ENCODE peak calls at places on chromosomes 7 and 10, in nine cellular contexts. One of them, this sample, is unnamed.

GRCh38 chr10:23099816-23100215 is 4.4 kb downstream of the MSRB2 start:
- DNase-seq in MCF 10A: peak; percentile 3
- DNase-seq in K562: no peak
- DNase-seq in AG10803: no peak
- DNase-seq in fibroblast of the aortic adventitia: peak; percentile 2
- DNase-seq in Peyer's patch: no peak
- DNase-seq in ovary: no peak
- DNase-seq in A549: no peak
- DNase-seq in cardiac fibroblast: no peak
- DNase-seq in this sample: no peak

GRCh38 chr10:96337106-96337505 is 21.7 kb downstream of the OPALIN start:
- DNase-seq in ovary: no peak
- DNase-seq in MCF 10A: no peak
- DNase-seq in A549: no peak
- DNase-seq in Peyer's patch: no peak
- DNase-seq in fibroblast of the aortic adventitia: no peak
- DNase-seq in cardiac fibroblast: no peak
- DNase-seq in K562: peak; percentile 9
- DNase-seq in AG10803: no peak
- DNase-seq in this sample: no peak

GRCh38 chr7:12178317-12178716 is 32.8 kb upstream of the TMEM106B start:
- DNase-seq in fibroblast of the aortic adventitia: no peak
- DNase-seq in MCF 10A: no peak
- DNase-seq in Peyer's patch: no peak
- DNase-seq in A549: no peak
- DNase-seq in AG10803: no peak
- DNase-seq in K562: no peak
- DNase-seq in ovary: no peak
- DNase-seq in cardiac fibroblast: no peak
- DNase-seq in this sample: no peak

GRCh38 chr10:11020026-11020820 is 2.6 kb downstream of the CELF2 start:
- DNase-seq in A549: no peak
- DNase-seq in cardiac fibroblast: no peak
- DNase-seq in ovary: no peak
- DNase-seq in K562: no peak
- DNase-seq in Peyer's patch: no peak
- DNase-seq in MCF 10A: no peak
- DNase-seq in AG10803: no peak
- DNase-seq in fibroblast of the aortic adventitia: no peak
- DNase-seq in this sample: no peak

GRCh38 chr10:46268076-46268881 is 18.5 kb upstream of the ANTXRL start:
- DNase-seq in K562: no peak
- DNase-seq in A549: no peak
- DNase-seq in AG10803: no peak
- DNase-seq in Peyer's patch: no peak
- DNase-seq in cardiac fibroblast: no peak
- DNase-seq in ovary: no peak
- DNase-seq in fibroblast of the aortic adventitia: no peak
- DNase-seq in MCF 10A: no peak
- DNase-seq in this sample: peak; percentile 70

GRCh38 chr7:78714302-78714857 is 739.1 kb downstream of the MAGI2 start:
- DNase-seq in Peyer's patch: no peak
- DNase-seq in K562: no peak
- DNase-seq in MCF 10A: no peak
- DNase-seq in cardiac fibroblast: no peak
- DNase-seq in ovary: no peak
- DNase-seq in fibroblast of the aortic adventitia: no peak
- DNase-seq in AG10803: no peak
- DNase-seq in A549: no peak
- DNase-seq in this sample: no peak

GRCh38 chr10:51617576-51618298 is 81.7 kb downstream of the CSTF2T start:
- DNase-seq in cardiac fibroblast: no peak
- DNase-seq in fibroblast of the aortic adventitia: no peak
- DNase-seq in A549: no peak
- DNase-seq in ovary: no peak
- DNase-seq in Peyer's patch: no peak
- DNase-seq in K562: no peak
- DNase-seq in AG10803: no peak
- DNase-seq in MCF 10A: no peak
- DNase-seq in this sample: no peak

GRCh38 chr7:17631061-17631460 is 309.2 kb downstream of the SNX13 start:
- DNase-seq in MCF 10A: no peak
- DNase-seq in K562: no peak
- DNase-seq in Peyer's patch: no peak
- DNase-seq in fibroblast of the aortic adventitia: no peak
- DNase-seq in AG10803: no peak
- DNase-seq in cardiac fibroblast: no peak
- DNase-seq in A549: no peak
- DNase-seq in ovary: no peak
- DNase-seq in this sample: no peak

GRCh38 chr7:129122751-129123516 is 21.6 kb upstream of the TSPAN33 start:
- DNase-seq in MCF 10A: peak; percentile 17
- DNase-seq in Peyer's patch: no peak
- DNase-seq in ovary: no peak
- DNase-seq in K562: no peak
- DNase-seq in AG10803: no peak
- DNase-seq in A549: no peak
- DNase-seq in cardiac fibroblast: peak; percentile 26
- DNase-seq in fibroblast of the aortic adventitia: no peak
- DNase-seq in this sample: no peak

GRCh38 chr10:97060441-97061084 is 125.2 kb downstream of the SLIT1 start:
- DNase-seq in MCF 10A: no peak
- DNase-seq in AG10803: no peak
- DNase-seq in cardiac fibroblast: no peak
- DNase-seq in fibroblast of the aortic adventitia: no peak
- DNase-seq in ovary: no peak
- DNase-seq in A549: no peak
- DNase-seq in K562: no peak
- DNase-seq in Peyer's patch: no peak
- DNase-seq in this sample: no peak

GRCh38 chr7:155974186-155974897 is 162.1 kb upstream of the SHH start:
- DNase-seq in AG10803: no peak
- DNase-seq in K562: no peak
- DNase-seq in MCF 10A: no peak
- DNase-seq in Peyer's patch: peak; percentile 38
- DNase-seq in ovary: no peak
- DNase-seq in fibroblast of the aortic adventitia: no peak
- DNase-seq in A549: no peak
- DNase-seq in cardiac fibroblast: no peak
- DNase-seq in this sample: peak; percentile 32

GRCh38 chr10:93147281-93147680 is 73.6 kb downstream of the CYP26A1 start:
- DNase-seq in ovary: no peak
- DNase-seq in cardiac fibroblast: no peak
- DNase-seq in Peyer's patch: no peak
- DNase-seq in AG10803: no peak
- DNase-seq in MCF 10A: no peak
- DNase-seq in fibroblast of the aortic adventitia: no peak
- DNase-seq in A549: no peak
- DNase-seq in K562: no peak
- DNase-seq in this sample: no peak

GRCh38 chr10:11685787-11686218 is 56.4 kb upstream of the ECHDC3 start:
- DNase-seq in A549: no peak
- DNase-seq in fibroblast of the aortic adventitia: no peak
- DNase-seq in K562: peak; percentile 87
- DNase-seq in AG10803: peak; percentile 9
- DNase-seq in MCF 10A: peak; percentile 58
- DNase-seq in Peyer's patch: peak; percentile 61
- DNase-seq in ovary: peak; percentile 86
- DNase-seq in cardiac fibroblast: peak; percentile 60
- DNase-seq in this sample: no peak

GRCh38 chr10:91901784-91902677 is 7.3 kb downstream of the FGFBP3 start:
- DNase-seq in K562: peak; percentile 33
- DNase-seq in fibroblast of the aortic adventitia: peak; percentile 91
- DNase-seq in ovary: no peak
- DNase-seq in MCF 10A: peak; percentile 93
- DNase-seq in cardiac fibroblast: peak; percentile 93
- DNase-seq in A549: peak; percentile 45
- DNase-seq in AG10803: peak; percentile 81
- DNase-seq in Peyer's patch: no peak
- DNase-seq in this sample: no peak

GRCh38 chr7:50353894-50354595 is 49.5 kb downstream of the IKZF1 start:
- DNase-seq in ovary: no peak
- DNase-seq in AG10803: no peak
- DNase-seq in fibroblast of the aortic adventitia: no peak
- DNase-seq in cardiac fibroblast: no peak
- DNase-seq in MCF 10A: no peak
- DNase-seq in Peyer's patch: no peak
- DNase-seq in K562: no peak
- DNase-seq in A549: no peak
- DNase-seq in this sample: no peak

GRCh38 chr10:97891497-97892167 is 42.0 kb downstream of the GOLGA7B start:
- DNase-seq in ovary: no peak
- DNase-seq in MCF 10A: no peak
- DNase-seq in cardiac fibroblast: no peak
- DNase-seq in Peyer's patch: peak; percentile 36
- DNase-seq in K562: peak; percentile 33
- DNase-seq in AG10803: no peak
- DNase-seq in fibroblast of the aortic adventitia: no peak
- DNase-seq in A549: no peak
- DNase-seq in this sample: no peak

GRCh38 chr10:34731885-34732701 is 83.0 kb downstream of the PARD3 start:
- DNase-seq in K562: no peak
- DNase-seq in A549: no peak
- DNase-seq in MCF 10A: peak; percentile 87
- DNase-seq in AG10803: peak; percentile 57
- DNase-seq in fibroblast of the aortic adventitia: peak; percentile 89
- DNase-seq in cardiac fibroblast: peak; percentile 66
- DNase-seq in ovary: no peak
- DNase-seq in Peyer's patch: no peak
- DNase-seq in this sample: no peak

GRCh38 chr10:119198438-119198837 is 8.9 kb upstream of the GRK5 start:
- DNase-seq in Peyer's patch: no peak
- DNase-seq in ovary: no peak
- DNase-seq in fibroblast of the aortic adventitia: no peak
- DNase-seq in A549: peak; percentile 28
- DNase-seq in cardiac fibroblast: peak; percentile 39
- DNase-seq in MCF 10A: peak; percentile 47
- DNase-seq in K562: peak; percentile 39
- DNase-seq in AG10803: no peak
- DNase-seq in this sample: no peak
- TF ChIP-seq CTCF in Peyer's patch: peak; percentile 27
- TF ChIP-seq CTCF in ovary: no peak
- TF ChIP-seq CTCF in fibroblast of the aortic adventitia: peak; percentile 55
- TF ChIP-seq CTCF in A549: peak; percentile 55
- TF ChIP-seq CTCF in cardiac fibroblast: peak; percentile 48
- TF ChIP-seq CTCF in MCF 10A: no peak
- TF ChIP-seq CTCF in K562: peak; percentile 66
- TF ChIP-seq CTCF in AG10803: peak; percentile 52
- TF ChIP-seq CTCF in this sample: no peak

GRCh38 chr10:19719320-19719719 is 96.9 kb upstream of the PLXDC2 start:
- DNase-seq in fibroblast of the aortic adventitia: peak; percentile 71
- DNase-seq in cardiac fibroblast: peak; percentile 76
- DNase-seq in MCF 10A: no peak
- DNase-seq in ovary: no peak
- DNase-seq in Peyer's patch: no peak
- DNase-seq in A549: no peak
- DNase-seq in AG10803: peak; percentile 88
- DNase-seq in K562: no peak
- DNase-seq in this sample: no peak

GRCh38 chr10:19710600-19710999 is 105.6 kb upstream of the PLXDC2 start:
- DNase-seq in K562: no peak
- DNase-seq in A549: no peak
- DNase-seq in cardiac fibroblast: no peak
- DNase-seq in fibroblast of the aortic adventitia: no peak
- DNase-seq in AG10803: no peak
- DNase-seq in MCF 10A: no peak
- DNase-seq in ovary: no peak
- DNase-seq in Peyer's patch: no peak
- DNase-seq in this sample: no peak

DNA sequence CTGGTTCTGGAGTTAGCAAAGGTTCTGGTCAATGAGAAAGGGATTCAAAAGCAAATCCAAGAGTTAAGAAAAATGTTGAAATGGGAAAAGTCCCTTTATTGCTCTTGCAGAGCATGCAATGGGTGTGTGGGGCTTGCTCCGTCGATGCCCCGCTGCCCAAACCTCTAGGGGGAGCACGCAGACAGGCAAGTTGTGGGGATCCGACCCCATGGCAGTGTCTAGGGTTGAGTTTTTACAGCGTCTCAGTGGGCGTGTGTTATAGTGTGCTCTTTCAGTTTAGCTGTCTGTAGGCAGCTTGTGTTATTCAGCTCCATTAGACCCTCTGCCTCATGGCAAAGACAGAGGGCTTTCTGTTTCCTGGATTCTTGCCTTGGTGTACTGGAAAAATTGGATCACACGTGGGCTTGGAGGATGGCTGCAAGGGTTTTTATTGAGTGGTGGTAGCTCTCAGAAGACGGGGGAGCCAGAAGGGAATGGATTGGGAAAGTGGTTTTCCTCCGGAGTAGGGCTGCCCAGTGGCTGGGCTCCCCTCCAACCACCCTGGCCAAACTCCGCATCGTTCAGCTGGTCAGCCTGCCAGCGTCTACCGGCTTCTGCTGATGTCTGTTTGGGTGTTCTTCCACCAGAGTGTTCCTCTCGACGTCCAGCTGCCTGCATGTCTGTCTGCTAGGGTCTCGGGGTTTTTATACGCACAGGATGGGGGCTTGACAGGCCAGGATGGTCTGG is 102.3 kb upstream of the PLXDC2 start:
- DNase-seq in ovary: no peak
- DNase-seq in fibroblast of the aortic adventitia: no peak
- DNase-seq in AG10803: no peak
- DNase-seq in K562: no peak
- DNase-seq in MCF 10A: no peak
- DNase-seq in A549: no peak
- DNase-seq in cardiac fibroblast: peak; percentile 11
- DNase-seq in Peyer's patch: no peak
- DNase-seq in this sample: no peak
- TF ChIP-seq CTCF in ovary: no peak
- TF ChIP-seq CTCF in fibroblast of the aortic adventitia: no peak
- TF ChIP-seq CTCF in AG10803: no peak
- TF ChIP-seq CTCF in K562: peak; percentile 6
- TF ChIP-seq CTCF in MCF 10A: no peak
- TF ChIP-seq CTCF in A549: no peak
- TF ChIP-seq CTCF in cardiac fibroblast: no peak
- TF ChIP-seq CTCF in Peyer's patch: no peak
- TF ChIP-seq CTCF in this sample: no peak

GRCh38 chr10:119602241-119603095 is 5.7 kb upstream of the TIAL1 start:
- DNase-seq in A549: peak; percentile 21
- DNase-seq in cardiac fibroblast: peak; percentile 32
- DNase-seq in MCF 10A: peak; percentile 56
- DNase-seq in AG10803: peak; percentile 15
- DNase-seq in ovary: no peak
- DNase-seq in fibroblast of the aortic adventitia: peak; percentile 37
- DNase-seq in K562: peak; percentile 46
- DNase-seq in Peyer's patch: no peak
- DNase-seq in this sample: no peak
- TF ChIP-seq CTCF in A549: peak; percentile 37
- TF ChIP-seq CTCF in cardiac fibroblast: peak; percentile 76
- TF ChIP-seq CTCF in MCF 10A: peak; percentile 33
- TF ChIP-seq CTCF in AG10803: peak; percentile 64
- TF ChIP-seq CTCF in ovary: no peak
- TF ChIP-seq CTCF in fibroblast of the aortic adventitia: peak; percentile 65
- TF ChIP-seq CTCF in K562: peak; percentile 65
- TF ChIP-seq CTCF in Peyer's patch: peak; percentile 9
- TF ChIP-seq CTCF in this sample: no peak

DNA sequence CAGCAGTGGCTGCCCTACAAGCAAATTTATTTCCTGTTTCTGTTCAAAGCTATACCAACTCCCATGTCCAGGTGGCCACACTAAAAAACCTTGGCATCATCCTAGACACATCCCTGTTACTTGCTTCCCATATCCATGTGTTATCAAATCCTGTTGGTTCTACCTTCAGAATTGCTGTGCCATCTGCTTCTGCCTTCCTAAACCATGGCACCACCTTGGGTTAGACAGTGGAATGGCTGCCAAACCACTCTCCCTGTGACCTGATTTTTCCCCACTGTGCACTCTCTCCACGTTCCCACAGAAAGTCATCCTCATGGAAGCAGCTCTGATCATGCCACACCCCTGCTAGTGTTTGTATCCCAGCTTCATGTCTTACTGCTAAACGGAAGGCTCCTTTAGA is 697.6 kb upstream of the GALNT17 start:
- DNase-seq in K562: no peak
- DNase-seq in ovary: no peak
- DNase-seq in Peyer's patch: no peak
- DNase-seq in AG10803: peak; percentile 2
- DNase-seq in A549: no peak
- DNase-seq in fibroblast of the aortic adventitia: no peak
- DNase-seq in MCF 10A: no peak
- DNase-seq in cardiac fibroblast: no peak
- DNase-seq in this sample: no peak
- TF ChIP-seq CTCF in K562: no peak
- TF ChIP-seq CTCF in ovary: no peak
- TF ChIP-seq CTCF in Peyer's patch: no peak
- TF ChIP-seq CTCF in AG10803: no peak
- TF ChIP-seq CTCF in A549: no peak
- TF ChIP-seq CTCF in fibroblast of the aortic adventitia: no peak
- TF ChIP-seq CTCF in MCF 10A: no peak
- TF ChIP-seq CTCF in cardiac fibroblast: no peak
- TF ChIP-seq CTCF in this sample: no peak

This sample was measured in suprapubic skin.